ENCODE peak calls at places on chromosome 4, in nine cellular contexts. C is epithelial cell of esophagus, T is heart right ventricle, Q is OCI-LY7, M is ovary, H is psoas muscle, O is upper lobe of right lung, V is ascending aorta, S is choroid plexus epithelial cell. R is an unnamed sample.

GRCh38 chr4:2334826-2335728 is 73.2 kb upstream of the MXD4 start:
- DNase-seq in M (no peak), O (no peak), S (no peak), H (no peak), Q (no peak), T (no peak), V (no peak), C (no peak), R (peak; percentile 38)

GRCh38 chr4:160592258-160592657 is 1489.4 kb downstream of the RAPGEF2 start:
- DNase-seq in Q (no peak), H (no peak), M (no peak), C (no peak), S (no peak), V (no peak), O (no peak), T (no peak), R (no peak)

GRCh38 chr4:85967872-85968271 is 392.0 kb downstream of the MAPK10 start:
- DNase-seq in T (no peak), O (no peak), V (no peak), Q (no peak), H (no peak), S (peak; percentile 22), M (no peak), C (no peak), R (no peak)

GRCh38 chr4:88341227-88342192 is 37.1 kb upstream of the HERC6 start:
- DNase-seq in C (peak; percentile 83), Q (no peak), V (peak; percentile 16), S (peak; percentile 98), O (no peak), T (no peak), H (no peak), M (peak; percentile 43), R (peak; percentile 61)

GRCh38 chr4:33184684-33185083 is 2464.5 kb downstream of the PCDH7 start:
- DNase-seq in O (no peak), M (no peak), C (no peak), V (no peak), S (no peak), H (no peak), Q (no peak), T (no peak), R (no peak)

GRCh38 chr4:89681219-89681618 is 155.7 kb downstream of the SNCA start:
- DNase-seq in V (no peak), S (peak; percentile 10), O (no peak), Q (no peak), H (no peak), C (peak; percentile 97), M (no peak), T (no peak), R (no peak)

GRCh38 chr4:6263541-6264540 is 5.8 kb upstream of the WFS1 start:
- DNase-seq in H (no peak), T (peak; percentile 51), S (peak; percentile 86), Q (peak; percentile 71), M (peak; percentile 81), C (peak; percentile 53), O (no peak), V (no peak), R (no peak)

GRCh38 chr4:84799318-84799717 is 167.2 kb downstream of the WDFY3 start:
- DNase-seq in Q (no peak), H (no peak), T (no peak), S (no peak), V (no peak), O (no peak), M (no peak), C (no peak), R (no peak)

GRCh38 chr4:25031077-25031606 is 396 bp upstream of the LGI2 start:
- DNase-seq in M (peak; percentile 34), S (peak; percentile 25), O (no peak), C (peak; percentile 2), V (no peak), T (peak; percentile 32), Q (no peak), H (no peak), R (no peak)

GRCh38 chr4:165370530-165370929 is 8.3 kb upstream of the CPE start:
- DNase-seq in T (no peak), V (no peak), S (no peak), O (no peak), C (no peak), Q (no peak), M (no peak), H (no peak), R (no peak)

GRCh38 chr4:63728480-63729177 is 680.6 kb downstream of the TECRL start:
- DNase-seq in C (no peak), M (no peak), H (no peak), Q (no peak), T (no peak), O (no peak), V (no peak), S (no peak), R (no peak)

GRCh38 chr4:147731611-147732515 is at the start of gene ARHGAP10:
- DNase-seq in C (peak; percentile 85), T (peak; percentile 81), M (peak; percentile 81), S (peak; percentile 72), H (peak; percentile 81), Q (no peak), O (peak; percentile 88), V (peak; percentile 32), R (peak; percentile 82)

GRCh38 chr4:55993994-55994657 is 45.4 kb downstream of the CEP135 start:
- DNase-seq in T (no peak), V (no peak), S (no peak), M (no peak), C (no peak), H (no peak), Q (no peak), O (no peak), R (no peak)

GRCh38 chr4:54433686-54434085 is 204.6 kb downstream of the PDGFRA start:
- DNase-seq in O (no peak), T (no peak), H (no peak), S (peak; percentile 71), C (peak; percentile 40), V (no peak), M (no peak), Q (no peak), R (no peak)

GRCh38 chr4:2721586-2721985 is 34.5 kb downstream of the TNIP2 start:
- DNase-seq in C (no peak), S (no peak), H (no peak), Q (no peak), T (no peak), V (no peak), O (no peak), M (peak; percentile 6), R (no peak)

GRCh38 chr4:76486588-76487276 is 51.7 kb downstream of the SHROOM3 start:
- DNase-seq in T (no peak), H (no peak), C (no peak), V (no peak), S (no peak), O (no peak), Q (no peak), M (no peak), R (no peak)

GRCh38 chr4:47075919-47076318 is 44.6 kb downstream of the GABRB1 start:
- DNase-seq in M (no peak), C (peak; percentile 16), S (no peak), H (no peak), T (no peak), Q (no peak), V (no peak), O (no peak), R (no peak)

GRCh38 chr4:85391011-85391410 is 83.9 kb upstream of the ARHGAP24 start:
- DNase-seq in S (no peak), O (no peak), T (no peak), V (no peak), Q (no peak), H (no peak), M (no peak), C (no peak), R (no peak)

GRCh38 chr4:98939892-98940298 is 11.0 kb upstream of the EIF4E start:
- DNase-seq in M (no peak), O (no peak), H (no peak), V (no peak), T (no peak), Q (peak; percentile 46), C (peak; percentile 73), S (peak; percentile 88), R (no peak)

GRCh38 chr4:7462509-7462971 is 27.8 kb upstream of the PSAPL1 start:
- DNase-seq in O (no peak), V (no peak), S (peak; percentile 23), M (peak; percentile 73), T (no peak), C (no peak), H (no peak), Q (peak; percentile 4), R (no peak)

GRCh38 chr4:157509286-157509685 is 288.8 kb downstream of the GRIA2 start:
- DNase-seq in C (no peak), Q (no peak), S (no peak), M (no peak), O (no peak), T (no peak), V (no peak), H (no peak), R (no peak)

GRCh38 chr4:157514711-157515110 is 294.2 kb downstream of the GRIA2 start:
- DNase-seq in S (no peak), T (no peak), M (no peak), Q (no peak), O (no peak), C (peak; percentile 4), H (no peak), V (no peak), R (no peak)
- TF ChIP-seq CTCF in S (peak; percentile 22), T (no peak), M (no peak), Q (no peak), O (no peak), C (peak; percentile 38), H (no peak), V (no peak), R (no peak)

DNA sequence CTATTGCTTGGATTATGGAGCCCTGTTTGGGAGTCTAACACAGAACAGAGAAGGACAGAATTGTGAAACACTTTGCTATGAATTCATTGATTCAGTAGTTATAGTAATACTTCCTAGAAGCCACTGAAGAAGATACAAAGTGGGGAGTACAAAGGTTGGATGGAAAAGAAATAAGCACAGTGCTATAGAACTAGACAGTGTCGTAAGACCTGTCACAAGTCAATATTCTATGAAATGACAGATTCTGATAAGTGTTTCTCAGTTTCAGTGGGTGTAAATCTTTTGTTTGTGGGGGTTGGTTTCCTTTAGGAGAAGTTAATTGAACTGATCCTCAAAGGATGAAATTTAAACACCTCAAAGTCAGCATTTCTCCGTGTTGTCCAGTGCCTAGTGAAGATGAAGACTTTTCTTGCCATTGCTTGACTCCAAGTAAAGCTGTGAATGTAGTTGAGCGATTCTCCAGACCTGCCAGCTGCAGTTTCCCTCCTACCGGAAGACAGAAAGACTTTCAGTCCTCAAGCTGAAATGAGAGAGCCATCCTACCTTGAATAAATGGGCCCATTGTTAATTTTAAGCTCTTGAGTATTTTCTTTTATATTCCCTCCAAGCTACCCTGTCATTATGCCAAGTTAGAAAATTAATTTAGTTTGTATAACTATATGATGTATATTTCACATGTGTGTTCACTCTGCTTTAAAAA is 7.9 kb downstream of the PDLIM5 start:
- DNase-seq in O (no peak), C (no peak), H (no peak), S (no peak), V (no peak), M (no peak), T (no peak), Q (no peak), R (no peak)
- H3K4me3 ChIP-seq in O (no peak overlapping the region), C (no peak overlapping the region), H (peak overlapping the region; percentile 97), S (no peak overlapping the region), V (peak overlapping the region; percentile 10), M (no peak overlapping the region), T (peak overlapping the region; percentile 99), Q (no peak overlapping the region), R (peak overlapping the region; percentile 28)

GRCh38 chr4:8586671-8587468 is 5.7 kb upstream of the CPZ start:
- DNase-seq in C (no peak), S (no peak), O (peak; percentile 49), Q (peak; percentile 11), T (no peak), V (no peak), M (no peak), H (no peak), R (no peak)
- TF ChIP-seq CTCF in C (peak; percentile 24), S (no peak), O (no peak), Q (peak; percentile 65), T (no peak), V (no peak), M (no peak), H (no peak), R (no peak)

GRCh38 chr4:185211035-185211434 is 1.6 kb downstream of the SNX25 start:
- DNase-seq in H (no peak), C (no peak), Q (peak; percentile 33), T (no peak), S (peak; percentile 16), O (no peak), M (no peak), V (no peak), R (no peak)
- H3K4me3 ChIP-seq in H (peak overlapping the region; percentile 71), C (peak overlapping the region; percentile 75), Q (peak overlapping the region; percentile 81), T (peak overlapping the region; percentile 64), S (peak overlapping the region; percentile 89), O (peak overlapping the region; percentile 67), M (peak overlapping the region; percentile 54), V (peak overlapping the region; percentile 63), R (peak overlapping the region; percentile 79)

R was measured in right atrium auricular region.